ENCODE peak calls at places on chromosome 12, in four cellular contexts. I is neural progenitor cell, Z is tibial nerve, J is colonic mucosa. Y is an unnamed sample.

GRCh38 chr12:83161451-83161850 is 474.7 kb downstream of the TMTC2 start:
- DNase-seq in J (no peak), I (no peak), Z (no peak), Y (no peak)

GRCh38 chr12:85065816-85066482 is 29.8 kb downstream of the LRRIQ1 start:
- DNase-seq in Z (no peak), J (no peak), I (no peak), Y (no peak)

GRCh38 chr12:78470354-78471195 is 394.0 kb upstream of the SYT1 start:
- DNase-seq in Z (peak; percentile 40), I (peak; percentile 60), J (peak; percentile 34), Y (no peak)

GRCh38 chr12:114628199-114628598 is 55.8 kb downstream of the TBX3 start:
- DNase-seq in Z (no peak), J (no peak), I (no peak), Y (no peak)

GRCh38 chr12:8914716-8915526 is 612 bp downstream of the PHC1 start:
- DNase-seq in J (peak; percentile 64), I (peak; percentile 80), Z (peak; percentile 31), Y (peak; percentile 78)

GRCh38 chr12:97899956-97900355 is 437.4 kb downstream of the RMST start:
- DNase-seq in J (no peak), Z (no peak), I (no peak), Y (no peak)

GRCh38 chr12:8078400-8078799 is 3.7 kb upstream of the NECAP1 start:
- DNase-seq in Z (no peak), J (no peak), I (peak; percentile 62), Y (no peak)

GRCh38 chr12:20555771-20556170 is 139.4 kb upstream of the SLCO1C1 start:
- DNase-seq in Z (no peak), J (no peak), I (no peak), Y (no peak)

GRCh38 chr12:103523771-103524170 is 28.0 kb upstream of the C12orf42 start:
- DNase-seq in I (no peak), J (no peak), Z (no peak), Y (no peak)

GRCh38 chr12:104524026-104524425 is 67.3 kb downstream of the CHST11 start:
- DNase-seq in J (no peak), I (no peak), Z (no peak), Y (no peak)

DNA sequence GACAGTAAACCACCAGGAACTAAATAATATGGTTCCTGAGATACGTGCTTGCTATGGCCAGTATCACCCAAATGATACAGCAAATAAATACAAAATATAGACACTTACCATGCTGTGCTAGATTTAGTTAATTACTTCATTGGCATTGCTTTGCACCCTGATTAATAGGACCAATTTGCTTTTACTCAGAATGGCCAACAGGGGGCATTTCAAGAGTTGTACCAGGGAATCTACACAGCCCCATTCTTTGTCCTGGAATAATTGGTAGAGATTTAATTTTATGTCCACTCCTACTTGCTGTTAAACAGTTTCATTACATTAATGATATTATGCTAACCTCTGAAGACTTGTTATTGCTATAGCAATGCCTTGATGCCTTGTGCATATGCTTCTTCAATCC is 280.8 kb downstream of the RERGL start:
- DNase-seq in Z (no peak), J (no peak), I (no peak), Y (no peak)
- TF ChIP-seq CTCF in Z (no peak), J (no peak), I (peak; percentile 46), Y (no peak)

GRCh38 chr12:71455028-71455737 is 15.6 kb downstream of the LGR5 start:
- DNase-seq in J (no peak), Z (no peak), I (peak; percentile 41), Y (no peak)

GRCh38 chr12:71456316-71456715 is 16.7 kb downstream of the LGR5 start:
- DNase-seq in J (no peak), I (peak; percentile 85), Z (no peak), Y (no peak)

GRCh38 chr12:71447691-71448660 is 8.4 kb downstream of the LGR5 start:
- DNase-seq in Z (no peak), I (no peak), J (no peak), Y (no peak)

GRCh38 chr12:71449373-71450070 is 9.9 kb downstream of the LGR5 start:
- DNase-seq in Z (no peak), J (no peak), I (no peak), Y (no peak)

GRCh38 chr12:71452006-71452405 is 12.4 kb downstream of the LGR5 start:
- DNase-seq in Z (no peak), J (no peak), I (no peak), Y (no peak)
- H3K27ac ChIP-seq in Z (no peak overlapping the region), J (no peak overlapping the region), I (no peak overlapping the region), Y (no peak overlapping the region)

GRCh38 chr12:2351129-2351528 is 298.3 kb downstream of the CACNA1C start:
- DNase-seq in Z (no peak), I (no peak), J (no peak), Y (no peak)

GRCh38 chr12:2353691-2354090 is 300.9 kb downstream of the CACNA1C start:
- DNase-seq in Z (no peak), J (no peak), I (no peak), Y (no peak)

GRCh38 chr12:2354151-2354991 is 301.6 kb downstream of the CACNA1C start:
- DNase-seq in Z (no peak), J (no peak), I (peak; percentile 64), Y (no peak)

GRCh38 chr12:2353281-2353680 is 300.5 kb downstream of the CACNA1C start:
- DNase-seq in Z (no peak), I (no peak), J (no peak), Y (no peak)

GRCh38 chr12:2352203-2352602 is 299.4 kb downstream of the CACNA1C start:
- DNase-seq in I (no peak), Z (no peak), J (no peak), Y (no peak)
- TF ChIP-seq CTCF in I (no peak), Z (no peak), J (no peak), Y (no peak)

DNA sequence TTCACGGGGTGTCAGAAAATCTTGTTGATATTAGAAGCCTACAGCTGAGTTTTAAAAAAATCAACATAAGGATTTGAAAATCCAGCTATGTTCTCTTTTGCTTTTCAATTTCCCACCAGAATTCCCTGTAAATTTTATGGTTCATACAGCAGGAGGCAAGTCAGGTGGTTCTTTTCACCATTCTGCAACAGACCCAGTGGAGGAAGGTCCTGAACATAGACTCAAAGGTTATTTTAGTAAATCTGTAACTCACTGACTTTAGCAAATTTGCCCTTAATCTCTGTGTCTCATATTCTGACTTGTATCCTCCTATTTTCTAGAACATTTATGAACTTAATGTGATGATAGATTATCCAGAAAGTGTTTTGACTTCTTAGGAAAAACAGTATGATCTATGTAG is 235.4 kb upstream of the E2F7 start:
- DNase-seq in I (no peak), J (no peak), Z (no peak), Y (no peak)
- H3K27ac ChIP-seq in I (no peak overlapping the region), J (no peak overlapping the region), Z (peak overlapping the region; percentile 18), Y (no peak overlapping the region)

DNA sequence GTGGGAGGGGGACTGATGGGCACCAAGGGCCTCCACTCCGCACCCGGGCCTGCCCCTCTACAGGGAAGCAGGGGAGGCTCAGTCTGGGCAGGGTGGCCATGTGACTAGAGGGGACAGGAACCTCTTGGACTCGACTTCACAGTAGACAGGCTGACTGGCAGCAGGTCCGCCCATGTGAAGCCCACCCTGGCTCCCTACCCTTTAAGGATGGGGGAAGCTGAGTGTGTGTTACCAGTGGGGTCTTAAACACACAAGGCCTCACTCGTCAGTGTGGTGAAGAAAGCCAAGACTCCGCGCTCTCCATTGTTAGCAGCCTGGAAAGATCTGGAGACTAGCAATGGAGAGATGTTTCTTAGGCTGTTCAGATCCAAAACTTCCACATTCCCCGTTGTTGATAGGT is 52.4 kb downstream of the ANAPC7 start:
- DNase-seq in Z (no peak), J (no peak), I (no peak), Y (no peak)
- TF ChIP-seq CTCF in Z (no peak), J (no peak), I (no peak), Y (no peak)

GRCh38 chr12:69661386-69661785 is 37.7 kb downstream of the BEST3 start:
- DNase-seq in J (no peak), Z (no peak), I (no peak), Y (no peak)
- H3K27ac ChIP-seq in J (no peak overlapping the region), Z (no peak overlapping the region), I (no peak overlapping the region), Y (no peak overlapping the region)

DNA sequence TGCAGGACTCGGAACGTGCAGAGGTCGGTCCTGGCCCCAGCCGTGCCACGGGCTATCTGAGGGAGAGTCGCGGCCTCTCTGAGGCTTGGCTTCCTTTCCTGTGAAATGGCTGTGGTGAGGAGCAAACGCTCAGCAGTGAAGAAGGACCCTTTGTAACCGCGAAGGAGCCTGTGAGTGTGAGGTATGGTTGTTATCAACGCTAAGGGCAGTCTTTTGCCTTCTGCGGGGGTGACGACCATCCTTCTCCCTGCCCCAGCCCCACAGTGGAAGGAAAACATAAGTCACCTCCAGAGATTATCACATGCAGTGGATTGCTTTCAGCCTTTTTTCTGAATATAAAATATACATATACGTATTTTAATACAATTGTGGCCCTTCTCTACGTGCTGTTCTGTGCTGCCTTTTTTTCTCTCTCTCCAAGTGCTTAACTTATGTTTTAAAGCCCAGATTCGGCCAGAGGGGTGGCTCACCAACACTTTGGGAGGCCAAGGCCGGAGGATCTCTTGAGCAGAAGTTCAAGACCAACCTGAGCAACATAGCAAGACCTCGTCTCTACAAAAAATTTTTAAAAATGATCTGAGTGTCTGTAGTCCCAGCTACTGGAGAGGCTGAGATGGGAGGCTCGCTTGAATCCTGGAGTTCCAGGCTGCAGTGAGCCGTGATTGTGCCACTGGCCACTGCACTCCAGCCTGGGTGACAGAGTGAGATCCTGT is 17.4 kb downstream of the TAMALIN start:
- DNase-seq in J (no peak), Z (no peak), I (no peak), Y (no peak)
- TF ChIP-seq CTCF in J (no peak), Z (no peak), I (no peak), Y (peak; percentile 8)

DNA sequence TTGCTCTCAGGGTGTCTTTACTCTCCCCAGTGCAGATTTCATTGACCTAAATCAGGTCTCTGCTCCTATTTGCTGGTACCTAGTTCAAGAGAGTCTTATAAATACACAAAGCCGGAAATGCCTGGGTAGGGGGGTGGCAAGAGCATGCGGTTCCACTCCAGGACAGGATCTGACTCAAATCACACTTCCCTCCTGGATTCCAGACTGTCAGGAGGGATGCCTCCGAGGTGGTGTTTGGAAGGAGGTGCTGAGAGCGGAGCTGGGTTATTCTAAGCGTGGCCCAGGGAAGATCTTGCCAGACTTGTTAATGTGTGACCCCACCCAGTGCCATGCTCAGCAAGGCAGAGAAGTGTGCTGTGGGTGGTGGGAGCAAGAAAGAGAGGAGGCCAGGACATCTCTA is 49.8 kb downstream of the B4GALNT3 start:
- DNase-seq in J (peak; percentile 64), I (peak; percentile 27), Z (no peak), Y (no peak)
- H3K27ac ChIP-seq in J (peak overlapping the region; percentile 94), I (peak overlapping the region; percentile 79), Z (peak overlapping the region; percentile 74), Y (no peak overlapping the region)

GRCh38 chr12:27730097-27730588 is 19.5 kb downstream of the MRPS35 start:
- DNase-seq in Z (no peak), J (no peak), I (no peak), Y (no peak)

GRCh38 chr12:27733052-27733656 is 22.5 kb downstream of the MRPS35 start:
- DNase-seq in Z (peak; percentile 36), I (peak; percentile 29), J (no peak), Y (no peak)

GRCh38 chr12:27733791-27734190 is 23.2 kb downstream of the MRPS35 start:
- DNase-seq in J (no peak), I (no peak), Z (no peak), Y (no peak)

DNA sequence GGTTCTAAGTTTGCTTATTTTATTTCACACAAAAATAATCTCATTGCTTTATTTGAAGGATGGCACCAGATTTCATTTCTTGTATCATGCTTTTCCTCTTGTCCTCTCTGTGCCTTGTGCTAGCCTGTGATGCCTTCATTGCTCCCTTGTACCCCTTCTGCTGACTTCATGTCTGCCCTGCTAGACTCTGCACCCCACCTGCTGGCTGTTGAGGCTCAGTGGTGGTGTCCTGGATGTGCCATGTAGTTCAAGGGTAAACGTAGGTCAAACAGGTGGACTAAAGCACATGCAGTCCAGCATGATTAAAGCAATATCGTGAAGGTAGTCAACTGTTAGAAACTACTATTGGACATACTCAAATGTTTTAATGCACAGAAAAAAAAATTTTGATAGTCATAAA is 21.6 kb downstream of the MRPS35 start:
- DNase-seq in Z (no peak), I (no peak), J (no peak), Y (no peak)
- TF ChIP-seq CTCF in Z (no peak), I (peak; percentile 27), J (peak; percentile 19), Y (no peak)